ENCODE peak calls at places on chromosomes 4 and X, in seven cellular contexts. Q, A, M, V, W, P and T are unnamed samples.

GRCh38 chr4:93814722-93815121 is 13.8 kb upstream of the ATOH1 start:
- DNase-seq in W (no peak), A (no peak), V (no peak), P (no peak), M (no peak), Q (no peak), T (no peak)

GRCh38 chr4:180860136-180860720 is 1383.0 kb upstream of the TENM3 start:
- DNase-seq in P (no peak), Q (no peak), W (no peak), M (no peak), A (no peak), V (no peak), T (no peak)

GRCh38 chrX:17028381-17028780 is 81.9 kb downstream of the REPS2 start:
- DNase-seq in Q (no peak), P (no peak), W (no peak), M (no peak), V (no peak), A (no peak), T (no peak)

GRCh38 chr4:112321768-112322684 is 24.9 kb downstream of the ALPK1 start:
- DNase-seq in W (peak), V (peak), A (peak), M (peak), Q (no peak), P (peak), T (peak)

GRCh38 chrX:100083146-100083715 is 326.8 kb downstream of the PCDH19 start:
- DNase-seq in W (no peak), P (no peak), M (no peak), Q (no peak), V (no peak), A (no peak), T (no peak)

GRCh38 chr4:40190880-40191815 is 5.7 kb upstream of the RHOH start:
- DNase-seq in A (no peak), M (no peak), V (no peak), P (no peak), Q (no peak), W (no peak), T (no peak)

GRCh38 chrX:24019448-24019847 is 7.5 kb downstream of the KLHL15 start:
- DNase-seq in W (no peak), Q (no peak), P (no peak), A (no peak), M (no peak), V (no peak), T (no peak)

GRCh38 chrX:4550018-4550417 is 836.6 kb upstream of the PRKX start:
- DNase-seq in V (no peak), M (no peak), Q (no peak), P (no peak), W (no peak), A (no peak), T (no peak)

GRCh38 chrX:20594985-20595384 is 328.3 kb upstream of the RPS6KA3 start:
- DNase-seq in A (no peak), Q (no peak), W (no peak), P (no peak), V (no peak), M (no peak), T (no peak)

GRCh38 chrX:46961574-46962279 is 49.5 kb downstream of the JADE3 start:
- DNase-seq in V (no peak), A (no peak), P (no peak), Q (no peak), W (no peak), M (no peak), T (no peak)

GRCh38 chrX:27336466-27337091 is 126.6 kb downstream of the PPP4R3C start:
- DNase-seq in Q (no peak), W (no peak), P (peak), A (peak), M (peak), V (no peak), T (no peak)

GRCh38 chr4:33160126-33160525 is 2440.0 kb downstream of the PCDH7 start:
- DNase-seq in A (peak), Q (no peak), V (peak), P (no peak), W (no peak), M (no peak), T (no peak)

GRCh38 chr4:76607846-76608245 is 172.8 kb downstream of the SHROOM3 start:
- DNase-seq in A (no peak), P (no peak), Q (no peak), W (no peak), V (no peak), M (no peak), T (no peak)

GRCh38 chr4:89303989-89304388 is 3.6 kb downstream of the GPRIN3 start:
- DNase-seq in W (no peak), V (no peak), M (no peak), A (no peak), Q (no peak), P (no peak), T (no peak)

GRCh38 chr4:16819652-16820051 is 78.8 kb downstream of the LDB2 start:
- DNase-seq in M (no peak), A (no peak), P (no peak), V (no peak), W (no peak), Q (no peak), T (no peak)

GRCh38 chr4:11799182-11799581 is 370.5 kb upstream of the HS3ST1 start:
- DNase-seq in V (no peak), Q (no peak), A (no peak), M (no peak), W (no peak), P (no peak), T (no peak)

GRCh38 chr4:84479663-84480062 is 19.4 kb downstream of the NKX6-1 start:
- DNase-seq in V (no peak), W (no peak), Q (no peak), M (no peak), P (no peak), A (no peak), T (no peak)

GRCh38 chr4:2047781-2048581 is 11.1 kb upstream of the NAT8L start:
- DNase-seq in Q (peak), M (no peak), P (no peak), A (no peak), W (peak), V (no peak), T (no peak)

GRCh38 chrX:49175875-49176274 is 4.2 kb downstream of the PLP2 start:
- DNase-seq in V (no peak), A (no peak), M (no peak), Q (peak), W (no peak), P (no peak), T (no peak)

GRCh38 chr4:154626793-154627484 is 14.5 kb upstream of the FGG start:
- DNase-seq in P (peak), Q (peak), M (peak), A (peak), W (no peak), V (no peak), T (peak)

GRCh38 chrX:155334486-155335316 is at the start of gene CLIC2:
- DNase-seq in A (peak), V (no peak), P (no peak), W (peak), Q (no peak), M (no peak), T (no peak)

GRCh38 chr4:4302416-4302815 is 12.4 kb downstream of the ZBTB49 start:
- DNase-seq in W (no peak), V (no peak), M (no peak), P (no peak), A (no peak), Q (no peak), T (no peak)

GRCh38 chr4:106063009-106063408 is 167.7 kb downstream of the NPNT start:
- DNase-seq in Q (no peak), M (no peak), W (no peak), P (no peak), A (peak), V (no peak), T (no peak)

GRCh38 chr4:147409350-147409749 is 71.5 kb upstream of the EDNRA start:
- DNase-seq in Q (no peak), W (no peak), P (no peak), M (no peak), A (peak), V (no peak), T (no peak)

GRCh38 chr4:185079271-185079905 is 61.1 kb downstream of the HELT start:
- DNase-seq in A (no peak), Q (no peak), P (no peak), M (no peak), W (no peak), V (no peak), T (no peak)

GRCh38 chrX:15343075-15343476 is 7.8 kb upstream of the PIGA start:
- DNase-seq in M (no peak), P (no peak), A (peak), V (peak), W (no peak), Q (no peak), T (no peak)

GRCh38 chrX:148500428-148501120 is at the start of gene AFF2:
- DNase-seq in M (peak), Q (peak), A (no peak), P (peak), W (no peak), V (no peak), T (peak)

GRCh38 chrX:119398974-119399771 is at the start of gene SLC25A43:
- DNase-seq in A (no peak), V (no peak), Q (peak), M (peak), P (peak), W (peak), T (peak)

GRCh38 chr4:78864405-78865024 is 74.7 kb downstream of the PAQR3 start:
- DNase-seq in Q (no peak), A (peak), P (peak), W (no peak), V (peak), M (no peak), T (no peak)

GRCh38 chr4:2289955-2290333 is 28.0 kb upstream of the MXD4 start:
- DNase-seq in W (peak), P (no peak), Q (peak), M (no peak), A (no peak), V (no peak), T (no peak)

GRCh38 chr4:102586644-102587021 is 85.5 kb downstream of the NFKB1 start:
- DNase-seq in W (no peak), Q (no peak), P (no peak), M (no peak), A (no peak), V (no peak), T (no peak)

GRCh38 chr4:95949136-95949765 is 109.4 kb downstream of the PDHA2 start:
- DNase-seq in V (no peak), P (no peak), Q (no peak), W (no peak), M (no peak), A (no peak), T (no peak)

GRCh38 chrX:105263171-105263570 is 42.7 kb upstream of the TEX13A start:
- DNase-seq in W (no peak), V (no peak), A (no peak), P (no peak), Q (no peak), M (no peak), T (no peak)

DNA sequence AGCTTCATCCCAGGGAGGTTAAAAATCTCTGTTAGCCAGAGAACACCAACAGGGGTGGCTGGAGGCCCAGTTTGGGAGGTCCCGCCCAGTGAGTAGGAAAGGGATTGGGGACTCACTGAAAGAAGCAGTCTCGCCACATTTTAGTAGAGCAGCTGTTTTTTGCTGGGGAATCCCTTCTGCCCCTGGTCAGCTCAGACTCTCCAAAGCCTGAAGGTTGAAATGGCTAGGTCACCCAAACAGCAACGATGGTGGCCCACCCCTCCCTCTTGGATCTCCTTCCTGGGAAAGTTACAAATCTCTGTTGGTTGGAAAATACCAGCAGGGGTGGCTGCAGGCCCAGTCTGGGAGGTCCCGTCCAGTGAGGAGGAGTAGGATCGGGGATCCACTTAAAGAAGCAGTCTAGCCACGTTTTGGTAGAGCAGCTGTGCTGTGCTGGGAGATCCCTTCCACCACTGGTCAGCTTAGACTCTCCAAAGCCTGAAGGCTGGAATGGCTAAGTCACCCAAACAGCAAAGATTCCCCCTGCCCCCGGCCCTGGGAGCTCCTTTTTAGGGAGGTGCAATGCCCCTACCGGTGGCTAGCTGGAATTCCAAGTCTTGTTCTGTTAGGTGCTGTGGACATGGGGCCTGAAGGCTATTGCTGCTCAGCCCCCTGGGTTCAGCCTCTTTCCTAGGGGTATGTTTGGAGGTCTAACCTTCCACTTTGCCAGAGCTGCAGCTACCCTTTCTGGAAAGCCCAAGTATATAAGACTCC is 40.0 kb upstream of the TEX13A start:
- DNase-seq in A (no peak), Q (no peak), P (no peak), M (no peak), W (no peak), V (no peak), T (no peak)
- TF ChIP-seq CTCF in A (no peak), Q (no peak), P (no peak), M (no peak), W (no peak), V (no peak), T (no peak)

GRCh38 chrX:40285876-40286275 is 188.1 kb upstream of the BCOR start:
- DNase-seq in W (no peak), Q (no peak), P (no peak), M (no peak), V (no peak), A (no peak), T (no peak)
- TF ChIP-seq CTCF in W (no peak), Q (no peak), P (no peak), M (no peak), V (no peak), A (no peak), T (no peak)

DNA sequence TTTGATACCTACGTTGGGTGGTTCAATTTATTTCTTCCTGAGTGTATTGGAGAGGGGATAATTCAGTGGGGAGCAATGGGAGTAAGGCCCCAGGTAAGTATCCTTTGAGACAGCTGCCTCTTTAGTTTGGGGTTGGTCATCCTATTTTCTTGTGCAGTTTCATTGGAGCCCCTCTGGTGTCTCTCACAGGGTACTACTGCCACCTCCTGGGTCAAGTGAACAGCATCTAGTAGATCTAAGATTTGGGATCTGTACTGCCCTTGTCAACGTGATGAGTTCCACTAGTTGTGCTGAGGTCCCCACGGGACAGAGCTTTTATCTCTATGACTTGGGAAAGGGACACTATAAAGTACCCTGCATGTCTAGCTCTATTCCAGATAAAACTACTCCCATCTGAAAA is 80.6 kb downstream of the PBDC1 start:
- DNase-seq in A (peak), M (peak), V (no peak), Q (no peak), W (no peak), P (peak), T (no peak)
- TF ChIP-seq CTCF in A (peak), M (peak), V (peak), Q (no peak), W (no peak), P (peak), T (peak)

GRCh38 chr4:6908397-6909112 is 1.1 kb upstream of the TBC1D14 start:
- DNase-seq in M (no peak), V (no peak), A (peak), Q (no peak), W (peak), P (peak), T (no peak)

GRCh38 chr4:6909970-6910339 is 329 bp downstream of the TBC1D14 start:
- DNase-seq in A (no peak), Q (peak), W (no peak), P (no peak), M (peak), V (no peak), T (peak)

GRCh38 chr4:6909113-6909969 is at the start of gene TBC1D14:
- DNase-seq in P (peak), M (peak), V (no peak), A (peak), W (peak), Q (peak), T (peak)

GRCh38 chr4:6910960-6911874 is 1.6 kb downstream of the TBC1D14 start:
- DNase-seq in W (peak), M (no peak), Q (no peak), A (no peak), P (no peak), V (no peak), T (no peak)

DNA sequence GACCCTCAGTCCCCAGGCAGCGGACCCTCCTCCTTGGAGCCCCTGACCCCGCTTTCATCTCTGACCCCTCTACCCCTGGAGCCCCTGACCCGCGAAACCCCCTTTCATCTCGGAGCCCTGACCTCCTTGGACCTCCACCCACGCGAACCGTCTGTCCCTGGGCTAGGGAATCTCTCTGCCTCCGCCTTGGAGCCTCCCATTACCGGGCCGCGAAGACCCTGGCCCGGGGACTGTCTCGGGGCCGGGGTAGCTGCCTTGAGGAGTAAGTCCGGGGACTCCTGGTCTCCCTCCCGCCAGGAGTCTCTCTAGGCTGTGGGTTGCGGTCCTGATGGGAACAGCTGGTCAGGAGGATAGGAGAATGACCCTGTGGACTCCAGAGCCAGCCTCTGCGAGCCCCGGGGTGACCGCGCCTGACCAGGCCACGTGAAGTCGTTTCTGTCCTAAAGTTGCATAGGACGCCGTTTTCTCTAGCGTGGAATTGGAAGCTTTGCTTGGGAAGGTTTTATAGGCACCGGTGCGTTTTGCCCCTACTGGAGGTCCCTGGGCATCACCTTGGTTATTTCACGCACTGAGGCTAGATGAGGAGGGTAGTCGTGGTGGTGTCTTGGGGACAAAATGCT is 824 bp downstream of the TBC1D14 start:
- DNase-seq in M (no peak), P (no peak), W (no peak), Q (peak), A (no peak), V (no peak), T (no peak)
- TF ChIP-seq CTCF in M (peak), P (no peak), W (no peak), Q (no peak), A (no peak), V (no peak), T (peak)

DNA sequence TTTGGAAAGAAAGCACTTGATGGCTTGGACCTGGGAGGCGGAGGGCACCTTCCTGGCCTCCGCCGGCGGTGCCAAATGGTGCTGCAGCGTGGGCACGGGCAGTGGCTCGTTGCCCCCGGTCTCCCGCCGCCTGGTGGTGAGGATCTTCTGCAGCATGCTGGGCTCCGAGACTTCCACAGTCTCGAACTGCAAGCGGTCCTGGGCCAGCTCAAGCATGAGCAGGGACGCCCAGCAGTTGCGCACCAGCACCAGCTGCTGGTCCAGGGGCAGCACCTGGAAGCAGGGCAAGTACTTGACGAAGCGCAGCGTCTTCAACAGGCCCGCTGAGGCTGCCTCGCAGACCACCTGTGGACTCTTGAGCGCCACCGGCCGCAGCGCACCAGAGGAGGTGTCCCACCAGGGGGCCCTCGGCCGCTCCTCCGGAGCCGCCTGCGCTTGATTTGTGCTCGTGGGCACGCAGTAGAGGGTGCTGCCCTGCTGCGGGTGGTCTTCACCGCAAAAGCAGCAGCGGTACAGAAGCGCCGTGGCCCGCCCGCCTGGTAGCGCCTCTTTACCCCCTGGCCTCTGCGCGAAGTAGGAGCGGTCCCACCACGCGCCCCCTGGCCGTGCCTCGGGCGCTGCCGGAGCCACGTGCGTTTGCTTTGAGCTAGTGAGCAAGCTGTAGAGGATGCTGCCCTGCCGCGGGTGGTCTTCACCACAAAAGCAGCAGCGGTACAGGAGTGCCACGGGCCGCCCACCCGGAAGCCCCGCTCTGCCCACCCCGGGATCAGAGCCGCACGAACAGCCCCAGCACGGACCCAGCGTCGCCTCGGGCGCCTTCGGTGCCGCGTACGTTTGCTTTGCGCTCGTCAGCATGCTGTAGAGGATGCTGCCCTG is 689 bp downstream of the NR0B1 start:
- DNase-seq in V (no peak), Q (peak), A (no peak), W (no peak), M (peak), P (peak), T (peak)
- TF ChIP-seq CTCF in V (peak), Q (no peak), A (peak), W (no peak), M (peak), P (no peak), T (peak)